ENCODE peak calls at places on chromosomes 11 and 22, in six cellular contexts. B is activated CD4-positive, alpha-beta T cell treated with anti-CD3 and anti-CD28 coated beads, Interleukin-2, amount 50 U/mL, for 4 hours; J is transverse colon; C is K562; R is anterior cingulate cortex; G is GM12865. O is an unnamed sample.

GRCh38 chr11:57180141-57180561 is 1.6 kb upstream of the LRRC55 start:
- DNase-seq in B (no peak), J (no peak), C (no peak), R (no peak), G (no peak), O (peak)

GRCh38 chr11:61026121-61027031 is 54.9 kb downstream of the CD6 start:
- DNase-seq in B (peak), J (peak), C (no peak), R (no peak), G (no peak), O (no peak)

GRCh38 chr11:43835104-43835503 is 45.5 kb upstream of the ALKBH3 start:
- DNase-seq in B (no peak), J (no peak), C (no peak), R (no peak), G (no peak), O (no peak)

GRCh38 chr22:29268511-29269229 is 602 bp downstream of the EWSR1 start:
- DNase-seq in B (peak), J (peak), C (peak), R (no peak), G (peak), O (peak)

GRCh38 chr11:32584921-32585320 is 1.3 kb downstream of the EIF3M start:
- DNase-seq in B (no peak), J (no peak), C (no peak), R (no peak), G (no peak), O (no peak)

GRCh38 chr11:104570088-104570701 is 328.1 kb downstream of the CASP12 start:
- DNase-seq in B (no peak), J (no peak), C (no peak), R (no peak), G (no peak), O (no peak)

GRCh38 chr22:43241138-43241597 is 54.2 kb upstream of the TTLL12 start:
- DNase-seq in B (no peak), J (no peak), C (peak), R (no peak), G (no peak), O (no peak)

GRCh38 chr11:1353383-1354124 is 36.2 kb upstream of the BRSK2 start:
- DNase-seq in B (no peak), J (no peak), C (no peak), R (no peak), G (no peak), O (no peak)

GRCh38 chr11:69229521-69229920 is 64.4 kb upstream of the MYEOV start:
- DNase-seq in B (no peak), J (no peak), C (no peak), R (no peak), G (no peak), O (no peak)

GRCh38 chr22:25630446-25630845 is 66.0 kb downstream of the GRK3 start:
- DNase-seq in B (no peak), J (no peak), C (no peak), R (no peak), G (no peak), O (no peak)

GRCh38 chr22:37803195-37803635 is 4.5 kb upstream of the GCAT start:
- DNase-seq in B (no peak), J (no peak), C (peak), R (no peak), G (no peak), O (peak)

GRCh38 chr11:110160016-110160415 is 66.8 kb downstream of the ZC3H12C start:
- DNase-seq in B (no peak), J (no peak), C (no peak), R (no peak), G (no peak), O (no peak)

GRCh38 chr11:897226-898159 is 13.1 kb downstream of the CHID1 start:
- DNase-seq in B (no peak), J (no peak), C (no peak), R (no peak), G (no peak), O (no peak)

GRCh38 chr22:17634696-17635095 is 3.9 kb upstream of the BCL2L13 start:
- DNase-seq in B (no peak), J (no peak), C (no peak), R (no peak), G (no peak), O (no peak)

GRCh38 chr11:106466441-106467190 is 389.2 kb downstream of the AASDHPPT start:
- DNase-seq in B (no peak), J (no peak), C (no peak), R (no peak), G (no peak), O (no peak)

GRCh38 chr11:99311870-99312269 is 291.1 kb downstream of the CNTN5 start:
- DNase-seq in B (no peak), J (no peak), C (no peak), R (no peak), G (no peak), O (no peak)

GRCh38 chr11:870127-870413 is 27.4 kb downstream of the TSPAN4 start:
- DNase-seq in B (no peak), J (no peak), C (no peak), R (no peak), G (no peak), O (no peak)

GRCh38 chr22:40678493-40679248 is 613 bp upstream of the MCHR1 start:
- DNase-seq in B (no peak), J (no peak), C (no peak), R (no peak), G (no peak), O (no peak)

O was measured in head of caudate nucleus.